ENCODE peak calls at places on chromosome X, in six cellular contexts. I is transverse colon, Z is prostate gland, C is stomach, F is suprapubic skin, E is uterus. S is an unnamed sample.

GRCh38 chrX:31071725-31072124 is at the start of gene FTHL17:
- DNase-seq in I (no peak), C (no peak), E (no peak), Z (no peak), F (no peak), S (no peak)

GRCh38 chrX:105646592-105647372 is 175.6 kb upstream of the NRK start:
- DNase-seq in E (no peak), C (no peak), I (no peak), Z (no peak), F (no peak), S (no peak)

GRCh38 chrX:115232933-115233496 is 881 bp downstream of the LRCH2 start:
- DNase-seq in Z (no peak), F (no peak), I (no peak), C (no peak), E (no peak), S (no peak)

GRCh38 chrX:116801943-116802342 is 339.2 kb upstream of the CT83 start:
- DNase-seq in Z (no peak), E (no peak), F (no peak), C (no peak), I (no peak), S (no peak)

GRCh38 chrX:47148946-47149345 is 3.9 kb downstream of the RBM10 start:
- DNase-seq in E (no peak), F (no peak), C (no peak), Z (no peak), I (no peak), S (no peak)

GRCh38 chrX:100649550-100650356 is 5.8 kb downstream of the SRPX2 start:
- DNase-seq in F (peak; percentile 87), C (no peak), E (peak; percentile 79), I (peak; percentile 75), Z (no peak), S (peak; percentile 2)

GRCh38 chrX:48515842-48516241 is 5.8 kb upstream of the EBP start:
- DNase-seq in C (no peak), I (no peak), E (no peak), F (no peak), Z (no peak), S (no peak)

GRCh38 chrX:130726661-130727060 is 176.3 kb downstream of the ENOX2 start:
- DNase-seq in Z (no peak), F (no peak), E (no peak), C (no peak), I (no peak), S (peak; percentile 68)

GRCh38 chrX:53538781-53539180 is 104.6 kb upstream of the HSD17B10 start:
- DNase-seq in F (no peak), C (no peak), I (no peak), Z (no peak), E (no peak), S (no peak)

GRCh38 chrX:119942831-119943184 is 743 bp downstream of the NKAP start:
- DNase-seq in I (no peak), Z (no peak), F (no peak), E (no peak), C (no peak), S (no peak)

GRCh38 chrX:15301924-15302323 is 13.5 kb downstream of the ASB11 start:
- DNase-seq in F (peak; percentile 81), C (no peak), E (no peak), I (peak; percentile 35), Z (no peak), S (peak; percentile 2)

GRCh38 chrX:39176105-39176504 is 374.8 kb downstream of the MID1IP1 start:
- DNase-seq in F (no peak), C (no peak), Z (no peak), E (no peak), I (no peak), S (peak; percentile 47)

GRCh38 chrX:53440631-53441517 is 6.7 kb upstream of the HSD17B10 start:
- DNase-seq in C (peak; percentile 53), Z (peak; percentile 52), F (peak; percentile 92), I (peak; percentile 72), E (peak; percentile 75), S (peak; percentile 24)

GRCh38 chrX:22135171-22135711 is 103.1 kb downstream of the PHEX start:
- DNase-seq in F (no peak), Z (peak; percentile 36), E (no peak), I (no peak), C (no peak), S (peak; percentile 62)

GRCh38 chrX:13115457-13115856 is 71.0 kb upstream of the FAM9C start:
- DNase-seq in I (no peak), E (no peak), Z (no peak), C (peak; percentile 51), F (no peak), S (no peak)

GRCh38 chrX:118348186-118348810 is 2.4 kb downstream of the WDR44 start:
- DNase-seq in I (no peak), Z (no peak), F (no peak), C (no peak), E (no peak), S (no peak)

GRCh38 chrX:19670854-19671620 is 155.7 kb upstream of the MAP3K15 start:
- DNase-seq in Z (no peak), F (no peak), C (no peak), I (peak; percentile 69), E (peak; percentile 38), S (peak; percentile 69)

GRCh38 chrX:31580227-31580626 is 508.4 kb upstream of the FTHL17 start:
- DNase-seq in C (no peak), Z (no peak), F (no peak), I (no peak), E (no peak), S (no peak)

GRCh38 chrX:33106737-33107136 is 104.6 kb downstream of the DMD start:
- DNase-seq in F (no peak), C (no peak), I (no peak), Z (no peak), E (no peak), S (no peak)

GRCh38 chrX:57137481-57137880 is 284 bp upstream of the SPIN2A start:
- DNase-seq in C (no peak), F (no peak), E (no peak), Z (no peak), I (no peak), S (no peak)

GRCh38 chrX:20285513-20285912 is 18.8 kb upstream of the RPS6KA3 start:
- DNase-seq in Z (no peak), F (no peak), C (no peak), E (no peak), I (no peak), S (no peak)

DNA sequence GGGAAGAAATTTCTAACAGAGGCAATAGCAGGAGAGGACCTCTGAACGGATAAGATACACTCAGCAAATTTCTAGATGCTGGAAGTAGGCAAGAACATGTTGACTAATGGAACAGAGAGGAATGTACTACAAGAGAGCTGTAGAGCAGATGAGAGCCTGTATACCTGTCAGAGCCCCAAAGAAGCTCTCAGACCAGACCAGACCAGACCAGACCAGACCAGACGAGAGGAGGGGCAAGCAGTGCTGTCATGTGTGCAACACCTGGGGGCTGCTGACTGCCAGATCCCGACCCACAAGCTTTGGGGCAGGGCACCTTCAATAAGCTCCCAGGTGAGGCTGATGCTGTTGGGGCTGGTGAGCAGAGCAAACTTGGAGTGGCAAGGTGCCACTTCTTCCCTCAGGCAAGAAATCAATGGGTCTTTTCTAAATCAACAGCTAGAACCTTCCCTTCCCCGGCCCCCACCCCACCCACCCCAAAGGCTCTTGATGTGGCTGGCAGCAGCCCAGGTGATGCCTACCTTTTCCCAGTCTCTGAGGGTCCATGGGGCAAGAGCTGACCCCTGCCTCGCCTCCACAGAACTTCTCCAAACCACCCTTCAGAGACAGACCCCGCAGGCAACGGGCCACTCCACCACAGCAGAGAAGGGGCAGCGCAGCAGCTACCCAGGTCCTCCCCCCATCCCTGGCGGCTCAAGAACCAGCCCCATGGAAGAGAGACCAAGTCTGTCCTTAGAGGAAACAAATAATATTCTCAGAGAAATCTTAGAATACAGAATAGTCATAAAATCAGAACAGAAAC is 32.7 kb downstream of the MECP2 start:
- DNase-seq in C (no peak), F (no peak), E (no peak), Z (no peak), I (no peak), S (peak; percentile 55)
- TF ChIP-seq POLR2A in C (no peak), F (no peak), E (no peak), Z (no peak), I (no peak), S (no peak)

DNA sequence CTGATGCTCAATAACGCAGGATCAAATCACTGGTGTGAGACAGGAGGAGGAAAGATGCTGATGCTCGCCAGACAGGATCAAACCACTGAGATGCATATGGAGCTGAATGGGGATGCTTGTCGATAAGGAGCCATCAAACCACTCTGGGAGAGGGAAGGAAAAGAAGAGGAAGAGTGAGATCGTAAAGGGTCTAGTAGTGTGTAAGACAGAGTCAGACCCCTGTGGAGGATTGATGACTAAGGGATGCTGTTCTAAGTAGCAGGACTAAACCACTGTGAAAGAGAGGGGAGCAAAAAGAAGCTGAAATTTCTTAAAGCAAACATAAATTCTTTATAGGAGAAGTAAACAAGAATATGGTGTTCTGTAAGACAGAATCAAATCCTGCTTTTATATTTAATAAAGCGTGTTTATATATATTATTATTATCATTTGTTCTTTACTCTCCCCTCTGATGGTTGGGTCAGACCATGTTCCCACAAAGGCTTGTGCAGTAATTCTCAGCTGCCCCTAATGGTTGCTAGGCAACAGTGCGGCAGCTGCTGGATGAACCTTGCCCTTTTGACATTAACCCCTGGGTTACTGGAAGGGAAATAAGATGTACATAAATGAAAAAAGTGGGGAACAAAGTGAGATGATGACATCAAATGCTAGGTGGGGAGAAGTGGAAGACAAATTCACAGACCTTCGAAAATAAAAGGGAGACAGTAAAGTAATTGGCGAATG is 432.4 kb upstream of the FGF16 start:
- DNase-seq in E (no peak), Z (no peak), I (no peak), C (no peak), F (no peak), S (no peak)
- H3K9me3 ChIP-seq in E (no peaks in the 10 kb centered on the region), Z (no peaks in the 10 kb centered on the region), I (no peaks in the 10 kb centered on the region), C (no peaks in the 10 kb centered on the region), F (no peaks in the 10 kb centered on the region), S (no peaks in the 10 kb centered on the region)

GRCh38 chrX:102659790-102660757 is 8.8 kb downstream of the GPRASP1 start:
- DNase-seq in C (peak; percentile 84), Z (peak; percentile 73), I (peak; percentile 88), E (peak; percentile 80), F (peak; percentile 92), S (peak; percentile 88)
- TF ChIP-seq POLR2A in C (no peak), Z (peak; percentile 39), I (peak; percentile 56), E (peak; percentile 32), F (no peak), S (peak; percentile 79)

GRCh38 chrX:63735882-63736281 is 49.1 kb downstream of the ARHGEF9 start:
- DNase-seq in I (no peak), Z (no peak), C (no peak), F (no peak), E (no peak), S (no peak)

GRCh38 chrX:63743596-63743995 is 41.4 kb downstream of the ARHGEF9 start:
- DNase-seq in F (no peak), C (no peak), Z (no peak), E (no peak), I (no peak), S (no peak)

GRCh38 chrX:63740382-63740781 is 44.6 kb downstream of the ARHGEF9 start:
- DNase-seq in E (no peak), I (no peak), F (no peak), C (no peak), Z (no peak), S (no peak)

GRCh38 chrX:63738696-63739095 is 46.3 kb downstream of the ARHGEF9 start:
- DNase-seq in E (no peak), F (no peak), C (no peak), Z (no peak), I (no peak), S (no peak)

DNA sequence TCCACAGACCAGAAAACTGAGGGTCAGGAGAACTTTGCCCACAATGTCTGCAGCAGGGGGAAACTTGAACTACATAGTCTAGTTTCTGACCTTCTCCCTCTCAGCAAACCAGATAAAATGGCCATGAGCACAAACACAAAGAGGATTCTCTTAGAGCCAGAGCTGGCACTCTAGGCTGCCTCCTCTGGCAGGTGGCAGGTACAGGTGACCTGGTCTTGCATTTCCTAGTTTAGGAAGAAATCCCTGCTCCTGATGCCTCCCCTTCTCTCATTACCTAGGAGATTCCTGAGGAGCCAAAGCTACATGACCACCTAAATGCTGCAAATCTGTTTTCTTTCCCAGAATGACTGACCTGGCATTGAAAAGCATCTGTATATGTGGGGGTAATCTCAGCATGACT is 45.1 kb downstream of the ARHGEF9 start:
- DNase-seq in F (no peak), E (no peak), I (no peak), C (no peak), Z (no peak), S (no peak)
- H3K9me3 ChIP-seq in F (no peaks in the 10 kb centered on the region), E (no peaks in the 10 kb centered on the region), I (no peaks in the 10 kb centered on the region), C (no peaks in the 10 kb centered on the region), Z (no peaks in the 10 kb centered on the region), S (no peaks in the 10 kb centered on the region)